ENCODE peak calls at places on chromosome 15, in six cellular contexts. G is nephron progenitor cell, V is HFFc6, W is OCI-LY7, T is tibial artery, L is cardiac muscle cell. D is an unnamed sample.

GRCh38 chr15:51970132-51970817 is 1.3 kb downstream of the LEO1 start:
- DNase-seq in L (no peak), T (no peak), W (no peak), V (no peak), G (no peak), D (no peak)

GRCh38 chr15:70775160-70775559 is 11.8 kb upstream of the UACA start:
- DNase-seq in W (no peak), L (peak; percentile 71), T (no peak), G (no peak), V (peak; percentile 82), D (no peak)

GRCh38 chr15:51356983-51357382 is 15.5 kb downstream of the GLDN start:
- DNase-seq in T (no peak), L (no peak), V (no peak), G (no peak), W (no peak), D (no peak)

GRCh38 chr15:94023520-94023919 is 207.8 kb upstream of the MCTP2 start:
- DNase-seq in W (no peak), G (no peak), L (no peak), T (no peak), V (no peak), D (no peak)

GRCh38 chr15:98718426-98719168 is 70.3 kb downstream of the IGF1R start:
- DNase-seq in L (no peak), V (no peak), G (no peak), W (no peak), T (no peak), D (no peak)

GRCh38 chr15:77500986-77501385 is 80.3 kb downstream of the HMG20A start:
- DNase-seq in T (no peak), L (peak; percentile 53), G (no peak), V (peak; percentile 59), W (no peak), D (no peak)

GRCh38 chr15:23566070-23567050 is 886 bp downstream of the MKRN3 start:
- DNase-seq in V (no peak), T (no peak), G (no peak), W (no peak), L (no peak), D (peak; percentile 34)

GRCh38 chr15:86653344-86654192 is 573.9 kb downstream of the AGBL1 start:
- DNase-seq in W (no peak), V (no peak), L (no peak), G (no peak), T (no peak), D (no peak)

GRCh38 chr15:97904196-97904572 is 56.3 kb upstream of the ARRDC4 start:
- DNase-seq in W (peak; percentile 2), L (peak; percentile 74), T (peak; percentile 48), G (peak; percentile 81), V (peak; percentile 76), D (peak; percentile 86)

GRCh38 chr15:63514533-63514943 is 10.1 kb downstream of the USP3 start:
- DNase-seq in W (no peak), T (peak; percentile 62), G (no peak), V (peak; percentile 47), L (peak; percentile 83), D (no peak)

GRCh38 chr15:66673410-66674322 is 28.4 kb upstream of the SMAD6 start:
- DNase-seq in W (peak; percentile 84), L (peak; percentile 77), V (no peak), T (no peak), G (peak; percentile 86), D (peak; percentile 53)

GRCh38 chr15:85277847-85278246 is 102.6 kb upstream of the AKAP13 start:
- DNase-seq in T (no peak), G (no peak), V (no peak), L (no peak), W (no peak), D (no peak)

GRCh38 chr15:40928975-40929729 is at the start of gene DLL4:
- DNase-seq in T (peak; percentile 55), V (no peak), G (peak; percentile 75), W (no peak), L (peak; percentile 50), D (peak; percentile 83)

GRCh38 chr15:89971592-89971997 is 29.5 kb upstream of the ZNF710 start:
- DNase-seq in W (peak; percentile 78), T (no peak), G (peak; percentile 72), V (peak; percentile 48), L (peak; percentile 70), D (peak; percentile 78)

GRCh38 chr15:91861223-91861622 is 7.7 kb downstream of the SLCO3A1 start:
- DNase-seq in L (no peak), V (no peak), W (peak; percentile 64), G (no peak), T (no peak), D (no peak)

DNA sequence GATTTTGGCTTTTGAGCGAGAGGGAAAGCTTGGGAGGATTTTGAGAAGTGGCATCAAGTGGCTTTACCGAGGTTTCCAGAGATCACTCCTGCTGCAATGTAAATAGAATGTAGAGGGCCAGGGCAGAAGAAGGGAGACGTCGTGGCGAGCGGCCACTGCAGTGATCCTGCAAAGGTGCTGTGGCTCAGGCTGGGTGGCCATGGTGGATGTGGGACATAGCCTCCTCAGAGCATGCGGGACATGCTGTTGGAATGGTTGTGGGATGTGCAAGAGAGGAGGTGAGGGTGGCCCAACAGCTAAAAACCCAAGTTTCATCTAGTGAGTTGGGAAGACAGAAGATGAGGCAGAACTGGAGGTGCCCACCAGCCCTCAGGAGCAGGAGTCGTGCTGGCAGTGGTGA is 3.1 kb upstream of the ATP10A start:
- DNase-seq in W (no peak), L (no peak), V (no peak), G (no peak), T (no peak), D (no peak)
- TF ChIP-seq CTCF in W (no peak), L (no peak), V (no peak), G (no peak), T (no peak), D (no peak)

GRCh38 chr15:82809308-82810060 is at the start of gene WHAMM:
- DNase-seq in V (peak; percentile 97), G (peak; percentile 92), L (peak; percentile 99), T (peak; percentile 100), W (peak; percentile 97), D (peak; percentile 95)
- TF ChIP-seq CTCF in V (peak; percentile 38), G (no peak), L (no peak), T (no peak), W (peak; percentile 33), D (no peak)

GRCh38 chr15:29139540-29140459 is 129.8 kb downstream of the NSMCE3 start:
- DNase-seq in L (peak; percentile 56), T (peak; percentile 17), W (peak; percentile 43), V (no peak), G (peak; percentile 81), D (peak; percentile 82)
- TF ChIP-seq CTCF in L (peak; percentile 94), T (peak; percentile 39), W (peak; percentile 84), V (peak; percentile 85), G (peak; percentile 84), D (peak; percentile 86)

GRCh38 chr15:58528197-58528870 is 96.5 kb downstream of the LIPC start:
- DNase-seq in V (peak; percentile 34), L (peak; percentile 82), G (no peak), W (no peak), T (no peak), D (no peak)
- TF ChIP-seq CTCF in V (no peak), L (no peak), G (no peak), W (no peak), T (no peak), D (no peak)

GRCh38 chr15:69474846-69475455 is 22.3 kb downstream of the RPLP1 start:
- DNase-seq in W (no peak), G (no peak), T (no peak), V (peak; percentile 26), L (no peak), D (no peak)
- TF ChIP-seq CTCF in W (no peak), G (no peak), T (no peak), V (no peak), L (no peak), D (no peak)

GRCh38 chr15:35698978-35699377 is 153.0 kb upstream of the DPH6 start:
- DNase-seq in V (no peak), L (no peak), T (no peak), G (no peak), W (no peak), D (no peak)

GRCh38 chr15:35696767-35697231 is 150.8 kb upstream of the DPH6 start:
- DNase-seq in V (peak; percentile 81), G (no peak), W (no peak), T (no peak), L (peak; percentile 86), D (no peak)

GRCh38 chr15:35698331-35698730 is 152.4 kb upstream of the DPH6 start:
- DNase-seq in V (no peak), T (no peak), G (no peak), W (no peak), L (no peak), D (no peak)

GRCh38 chr15:35695002-35695401 is 149.0 kb upstream of the DPH6 start:
- DNase-seq in G (no peak), T (no peak), V (no peak), L (no peak), W (no peak), D (no peak)

DNA sequence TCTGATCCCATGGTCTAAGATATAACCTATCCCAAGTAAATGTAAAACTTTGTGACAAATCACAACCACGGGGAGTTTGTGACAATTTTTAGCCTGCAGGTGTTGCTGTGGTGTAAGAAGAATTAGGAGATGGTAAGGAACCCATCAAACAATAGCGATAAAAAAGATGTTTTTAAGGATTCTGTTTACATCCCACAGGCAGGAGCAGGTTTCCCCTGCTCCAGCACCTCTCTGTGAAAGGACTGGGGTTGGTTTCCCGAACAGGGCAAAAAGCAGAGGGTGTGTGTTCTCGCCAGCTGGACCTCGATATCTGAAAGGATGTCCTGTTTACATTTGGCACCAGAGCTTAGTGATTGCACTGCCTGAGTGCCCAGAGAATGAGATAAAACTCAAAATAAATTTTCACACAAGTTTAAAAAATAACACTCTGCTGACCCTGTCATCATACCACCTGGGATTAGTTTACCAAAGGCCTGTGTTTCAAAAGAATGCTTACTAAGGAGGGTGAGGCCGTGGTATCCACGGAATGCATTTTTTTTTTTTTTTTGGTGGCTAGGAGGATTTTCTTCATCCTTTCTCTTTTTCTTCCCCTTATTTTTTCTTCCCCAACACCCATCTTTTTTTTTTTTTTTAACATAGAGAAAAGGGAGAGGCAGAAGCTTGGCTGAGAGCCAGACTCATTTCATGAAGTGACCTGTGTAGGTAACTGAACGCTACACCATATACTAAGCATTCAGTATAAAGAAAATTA is 151.8 kb upstream of the DPH6 start:
- DNase-seq in T (no peak), L (peak; percentile 70), W (no peak), V (peak; percentile 32), G (no peak), D (no peak)
- TF ChIP-seq CTCF in T (no peak), L (no peak), W (no peak), V (peak; percentile 26), G (no peak), D (no peak)

D was measured in glutamatergic neuron.